ENCODE peak calls at places on chromosomes 13 and 19, in ten cellular contexts. C is activated CD4-positive, alpha-beta T cell treated with anti-CD3 and anti-CD28 coated beads, Interleukin-2, amount 10 ng/mL, durations not matched to agents 7 days and 5 days; N is stomach; L is H9; U is substantia nigra; G is HCEC 1CT; T is A549; F is NCI-H1105 treated with DMSO at 0.1 percent for 48 hours; J is AG20443; Z is tibial nerve. I is an unnamed sample.

GRCh38 chr13:43009506-43009905 is 13.9 kb upstream of the DNAJC15 start:
- DNase-seq in C (no peak), N (no peak), L (no peak), U (no peak), G (peak; percentile 78), T (no peak), F (no peak), J (peak; percentile 25), Z (no peak), I (no peak)

GRCh38 chr19:55536951-55537740 is at the start of gene SBK2:
- DNase-seq in C (no peak), N (no peak), L (peak; percentile 93), U (no peak), G (no peak), T (peak; percentile 64), F (no peak), J (no peak), Z (no peak), I (no peak)

GRCh38 chr13:59145381-59145780 is 1018.3 kb downstream of the DIAPH3 start:
- DNase-seq in C (no peak), N (no peak), L (no peak), U (no peak), G (no peak), T (no peak), F (no peak), J (no peak), Z (no peak), I (no peak)

GRCh38 chr13:30341815-30342570 is 34.6 kb upstream of the KATNAL1 start:
- DNase-seq in C (no peak), N (peak; percentile 85), L (no peak), U (peak; percentile 6), G (peak; percentile 90), T (no peak), F (peak; percentile 68), J (peak; percentile 91), Z (peak; percentile 83), I (no peak)

GRCh38 chr19:52735734-52736133 is 890 bp upstream of the ZNF611 start:
- DNase-seq in C (no peak), N (peak; percentile 38), L (peak; percentile 97), U (no peak), G (no peak), T (no peak), F (no peak), J (peak; percentile 54), Z (peak; percentile 44), I (no peak)

GRCh38 chr13:36124236-36124822 is 6.9 kb downstream of the DCLK1 start:
- DNase-seq in C (no peak), N (no peak), L (no peak), U (no peak), G (no peak), T (no peak), F (peak; percentile 1), J (peak; percentile 62), Z (peak; percentile 41), I (no peak)

GRCh38 chr13:62799038-62799535 is 1383.4 kb upstream of the PCDH20 start:
- DNase-seq in C (no peak), N (no peak), L (no peak), U (no peak), G (no peak), T (no peak), F (no peak), J (no peak), Z (no peak), I (no peak)

GRCh38 chr19:39492788-39493187 is 6.0 kb upstream of the DLL3 start:
- DNase-seq in C (no peak), N (no peak), L (no peak), U (no peak), G (no peak), T (no peak), F (no peak), J (no peak), Z (no peak), I (no peak)

GRCh38 chr13:101190337-101190736 is 226.0 kb downstream of the NALCN start:
- DNase-seq in C (no peak), N (no peak), L (no peak), U (no peak), G (no peak), T (no peak), F (no peak), J (no peak), Z (no peak), I (no peak)

GRCh38 chr13:100454876-100455275 is 133.7 kb downstream of the GGACT start:
- DNase-seq in C (no peak), N (no peak), L (no peak), U (no peak), G (peak; percentile 47), T (no peak), F (no peak), J (no peak), Z (no peak), I (no peak)

GRCh38 chr19:33988601-33989000 is 183.7 kb upstream of the LSM14A start:
- DNase-seq in C (no peak), N (no peak), L (no peak), U (no peak), G (no peak), T (no peak), F (no peak), J (no peak), Z (no peak), I (no peak)

GRCh38 chr13:53010374-53011105 is 18.1 kb upstream of the OLFM4 start:
- DNase-seq in C (no peak), N (peak; percentile 77), L (no peak), U (no peak), G (no peak), T (no peak), F (peak; percentile 91), J (no peak), Z (peak; percentile 27), I (peak; percentile 87)

GRCh38 chr13:30346159-30346788 is 38.9 kb upstream of the KATNAL1 start:
- DNase-seq in C (peak; percentile 85), N (peak; percentile 59), L (no peak), U (no peak), G (no peak), T (no peak), F (no peak), J (no peak), Z (no peak), I (no peak)

GRCh38 chr13:23654111-23655110 is 84.2 kb downstream of the TNFRSF19 start:
- DNase-seq in C (no peak), N (peak; percentile 33), L (no peak), U (no peak), G (no peak), T (no peak), F (no peak), J (no peak), Z (no peak), I (peak; percentile 29)

GRCh38 chr19:47210180-47210490 is 20.9 kb downstream of the BBC3 start:
- DNase-seq in C (no peak), N (no peak), L (no peak), U (no peak), G (no peak), T (no peak), F (no peak), J (no peak), Z (no peak), I (no peak)

GRCh38 chr19:51111606-51112005 is 3.4 kb upstream of the CTU1 start:
- DNase-seq in C (no peak), N (no peak), L (peak; percentile 53), U (no peak), G (no peak), T (peak; percentile 55), F (no peak), J (no peak), Z (no peak), I (peak; percentile 1)

GRCh38 chr13:111043575-111043982 is 71.5 kb upstream of the ARHGEF7 start:
- DNase-seq in C (no peak), N (no peak), L (no peak), U (no peak), G (peak; percentile 21), T (no peak), F (no peak), J (peak; percentile 90), Z (no peak), I (no peak)

GRCh38 chr13:76921516-76921915 is 26.8 kb upstream of the ACOD1 start:
- DNase-seq in C (no peak), N (no peak), L (no peak), U (no peak), G (no peak), T (no peak), F (no peak), J (no peak), Z (no peak), I (no peak)

GRCh38 chr19:33401683-33402420 is 28.3 kb downstream of the CEBPG start:
- DNase-seq in C (no peak), N (no peak), L (no peak), U (no peak), G (no peak), T (no peak), F (no peak), J (no peak), Z (no peak), I (no peak)

GRCh38 chr19:52742516-52742915 is 7.7 kb upstream of the ZNF611 start:
- DNase-seq in C (no peak), N (no peak), L (no peak), U (no peak), G (no peak), T (no peak), F (no peak), J (no peak), Z (no peak), I (no peak)

GRCh38 chr19:41930926-41931592 is 2.8 kb upstream of the ERFL start:
- DNase-seq in C (no peak), N (no peak), L (peak; percentile 84), U (no peak), G (no peak), T (no peak), F (no peak), J (no peak), Z (no peak), I (peak; percentile 76)

GRCh38 chr13:107581009-107581408 is 634.3 kb downstream of the LIG4 start:
- DNase-seq in C (no peak), N (no peak), L (no peak), U (no peak), G (no peak), T (no peak), F (no peak), J (no peak), Z (no peak), I (peak; percentile 90)

GRCh38 chr19:38862321-38863059 is 12.7 kb upstream of the HNRNPL start:
- DNase-seq in C (no peak), N (no peak), L (no peak), U (no peak), G (no peak), T (peak; percentile 79), F (peak; percentile 98), J (no peak), Z (peak; percentile 60), I (peak; percentile 60)

GRCh38 chr19:49846408-49846807 is 4.6 kb upstream of the PTOV1 start:
- DNase-seq in C (no peak), N (no peak), L (no peak), U (no peak), G (no peak), T (no peak), F (no peak), J (no peak), Z (no peak), I (no peak)

GRCh38 chr13:42417624-42418023 is 145.7 kb downstream of the AKAP11 start:
- DNase-seq in C (no peak), N (no peak), L (no peak), U (no peak), G (no peak), T (no peak), F (no peak), J (no peak), Z (no peak), I (no peak)

GRCh38 chr13:45626731-45627374 is 11.3 kb upstream of the ERICH6B start:
- DNase-seq in C (no peak), N (no peak), L (no peak), U (no peak), G (no peak), T (no peak), F (no peak), J (no peak), Z (no peak), I (no peak)

GRCh38 chr19:47109541-47110375 is 3.8 kb downstream of the ZC3H4 start:
- DNase-seq in C (peak; percentile 68), N (no peak), L (no peak), U (no peak), G (peak; percentile 23), T (peak; percentile 60), F (no peak), J (no peak), Z (no peak), I (no peak)

GRCh38 chr13:102073251-102073650 is 328.6 kb downstream of the FGF14 start:
- DNase-seq in C (no peak), N (no peak), L (no peak), U (no peak), G (no peak), T (no peak), F (no peak), J (no peak), Z (no peak), I (no peak)

I was measured in COR-L47.